ENCODE peak calls at places on chromosomes 7 and 10, in five cellular contexts. E is IMR-90, Q is neuronal stem cell, I is H1, O is mesenchymal stem cell. R is an unnamed sample. For H3K36me3, the result is how much of the 10 kb centered on the place peaks cover.

GRCh38 chr7:27143950-27144798 is 693 bp upstream of the HOXA5 start:
- DNase-seq in E (peak), Q (no peak), I (no peak), O (no peak), R (no peak)

GRCh38 chr7:15326044-15326644 is 235.7 kb downstream of the AGMO start:
- DNase-seq in E (peak), Q (no peak), I (no peak), O (peak), R (peak)

GRCh38 chr10:107847620-107848019 is 683.1 kb upstream of the SORCS1 start:
- DNase-seq in E (no peak), Q (no peak), I (no peak), O (no peak), R (no peak)

GRCh38 chr10:119252051-119252465 is 44.7 kb downstream of the GRK5 start:
- DNase-seq in E (peak), Q (no peak), I (no peak), O (peak), R (peak)

GRCh38 chr10:116215651-116216050 is 57.4 kb downstream of the GFRA1 start:
- DNase-seq in E (no peak), Q (no peak), I (no peak), O (no peak), R (no peak)

GRCh38 chr10:109893371-109893770 is 29.9 kb downstream of the XPNPEP1 start:
- DNase-seq in E (no peak), Q (no peak), I (no peak), O (no peak), R (no peak)

GRCh38 chr10:92957223-92958010 is 103.2 kb upstream of the CYP26C1 start:
- DNase-seq in E (no peak), Q (no peak), I (no peak), O (no peak), R (no peak)

GRCh38 chr10:75187961-75188426 is 22.6 kb upstream of the VDAC2 start:
- DNase-seq in E (peak), Q (no peak), I (peak), O (peak), R (peak)

GRCh38 chr10:80468002-80468401 is 13.9 kb downstream of the TSPAN14 start:
- DNase-seq in E (no peak), Q (no peak), I (no peak), O (no peak), R (no peak)

GRCh38 chr10:44419790-44420549 is 35.1 kb upstream of the CXCL12 start:
- DNase-seq in E (no peak), Q (no peak), I (no peak), O (no peak), R (no peak)

GRCh38 chr7:83429493-83429892 is 219.4 kb downstream of the SEMA3E start:
- DNase-seq in E (no peak), Q (no peak), I (no peak), O (no peak), R (no peak)

GRCh38 chr7:54394877-54395276 is 147.3 kb upstream of the VSTM2A start:
- DNase-seq in E (no peak), Q (no peak), I (no peak), O (no peak), R (peak)

GRCh38 chr10:19930936-19931859 is 115.0 kb downstream of the PLXDC2 start:
- DNase-seq in E (peak), Q (no peak), I (no peak), O (peak), R (no peak)

GRCh38 chr7:10632707-10633106 is 341.0 kb upstream of the PHF14 start:
- DNase-seq in E (no peak), Q (no peak), I (no peak), O (no peak), R (peak)

GRCh38 chr7:28407643-28408042 is 4.7 kb upstream of the CREB5 start:
- DNase-seq in E (peak), Q (no peak), I (no peak), O (peak), R (peak)

GRCh38 chr7:27249724-27250636 is 7.4 kb downstream of the EVX1 start:
- DNase-seq in E (no peak), Q (peak), I (no peak), O (no peak), R (no peak)

GRCh38 chr10:20287951-20288350 is 471.7 kb downstream of the PLXDC2 start:
- DNase-seq in E (no peak), Q (no peak), I (no peak), O (no peak), R (no peak)

GRCh38 chr7:124942405-124942804 is 12.8 kb upstream of the POT1 start:
- DNase-seq in E (no peak), Q (no peak), I (no peak), O (no peak), R (no peak)

GRCh38 chr7:112905950-112906349 is 115.8 kb upstream of the TMEM168 start:
- DNase-seq in E (no peak), Q (no peak), I (no peak), O (no peak), R (peak)

GRCh38 chr7:53094827-53095226 is 59.4 kb downstream of the POM121L12 start:
- DNase-seq in E (no peak), Q (no peak), I (no peak), O (peak), R (no peak)

GRCh38 chr10:110175406-110175805 is 32.0 kb upstream of the MXI1 start:
- DNase-seq in E (peak), Q (no peak), I (no peak), O (no peak), R (no peak)

GRCh38 chr10:118045842-118046490 is 775 bp downstream of the RAB11FIP2 start:
- DNase-seq in E (peak), Q (no peak), I (peak), O (peak), R (peak)

GRCh38 chr7:134781171-134781570 is 1.7 kb downstream of the CALD1 start:
- DNase-seq in E (no peak), Q (no peak), I (no peak), O (no peak), R (no peak)

GRCh38 chr10:93452143-93452542 is 30.0 kb downstream of the MYOF start:
- DNase-seq in E (no peak), Q (no peak), I (no peak), O (no peak), R (no peak)

GRCh38 chr10:37535459-37536246 is 321.8 kb downstream of the ZNF248 start:
- DNase-seq in E (no peak), Q (no peak), I (no peak), O (no peak), R (peak)

GRCh38 chr7:87411186-87411585 is 64.3 kb downstream of the ABCB4 start:
- DNase-seq in E (peak), Q (no peak), I (no peak), O (no peak), R (no peak)
- H3K36me3 ChIP-seq in E (under half), Q (under half), I (under half), O (under half), R (under half)

GRCh38 chr7:727104-727805 is at the start of gene PRKAR1B:
- DNase-seq in E (no peak), Q (no peak), I (peak), O (no peak), R (no peak)
- H2BK120ac ChIP-seq in E (peak), Q (no peak), I (peak), O (peak), R (no peak)

GRCh38 chr7:2814682-2815522 is 29.2 kb downstream of the GNA12 start:
- DNase-seq in E (no peak), Q (no peak), I (no peak), O (peak), R (peak)
- H3K14ac ChIP-seq in E (no peak), Q (peak), I (no peak), O (peak), R (peak)

DNA sequence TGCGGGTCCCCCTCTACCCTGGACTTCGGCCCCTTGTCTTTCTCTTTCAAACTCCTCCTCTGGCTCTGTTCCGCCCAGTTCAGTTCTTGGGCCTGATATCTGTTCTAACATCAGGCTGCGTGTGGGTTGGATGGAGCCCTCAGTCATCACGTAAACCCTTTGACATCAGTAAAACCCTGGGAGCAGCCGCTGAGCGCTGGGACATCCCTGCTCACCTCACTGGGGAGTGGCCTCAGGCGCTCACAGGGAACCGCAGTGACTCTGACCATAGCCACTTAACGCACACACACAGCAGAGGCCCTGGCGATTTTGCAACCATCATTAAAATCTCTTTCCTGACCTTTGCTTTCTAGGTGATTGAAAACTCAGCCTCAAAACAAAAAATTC is 113.3 kb downstream of the CYTH3 start:
- DNase-seq in E (peak), Q (no peak), I (no peak), O (no peak), R (peak)
- H3K36me3 ChIP-seq in E (half or more), Q (under half), I (under half), O (half or more), R (half or more)

GRCh38 chr7:130356760-130357611 is 12.4 kb downstream of the CPA5 start:
- DNase-seq in E (peak), Q (no peak), I (no peak), O (peak), R (peak)
- H2BK120ac ChIP-seq in E (peak), Q (peak), I (no peak), O (peak), R (peak)

GRCh38 chr10:22252801-22253577 is 35.2 kb upstream of the EBLN1 start:
- DNase-seq in E (no peak), Q (peak), I (peak), O (peak), R (peak)

GRCh38 chr10:22252286-22252800 is 34.5 kb upstream of the EBLN1 start:
- DNase-seq in E (no peak), Q (no peak), I (no peak), O (peak), R (no peak)

GRCh38 chr10:22250897-22251605 is 33.2 kb upstream of the EBLN1 start:
- DNase-seq in E (no peak), Q (no peak), I (no peak), O (peak), R (no peak)

GRCh38 chr10:22253578-22253882 is 35.7 kb upstream of the EBLN1 start:
- DNase-seq in E (no peak), Q (no peak), I (no peak), O (no peak), R (peak)

DNA sequence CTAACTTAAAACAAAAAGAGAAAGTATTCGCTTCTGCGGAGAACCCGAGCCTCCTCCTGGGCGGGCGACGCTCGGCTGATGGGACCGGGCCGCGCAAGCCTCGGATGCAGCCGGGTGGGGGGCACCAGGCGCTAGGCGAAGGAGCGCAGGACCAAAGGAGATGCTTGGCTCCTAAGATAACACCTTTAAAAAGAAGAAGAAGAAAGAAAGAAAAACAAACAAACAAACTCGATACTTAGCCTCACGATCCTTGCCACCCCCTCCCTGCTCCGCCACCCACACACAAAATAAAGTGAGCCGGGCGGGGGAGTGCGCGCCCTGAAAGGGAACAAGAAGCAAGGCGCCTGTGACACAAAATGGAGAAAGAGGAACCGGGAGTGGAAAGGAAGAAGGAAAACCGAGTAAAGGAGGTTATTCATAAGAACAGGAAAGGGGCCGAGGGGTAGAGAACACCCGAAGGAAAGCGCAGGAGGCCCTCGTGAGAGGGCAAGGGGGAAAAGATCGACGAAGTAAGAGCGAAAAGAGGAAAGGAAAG is 34.0 kb upstream of the EBLN1 start:
- DNase-seq in E (no peak), Q (peak), I (peak), O (peak), R (peak)
- H3K14ac ChIP-seq in E (peak), Q (no peak), I (no peak), O (no peak), R (no peak)

DNA sequence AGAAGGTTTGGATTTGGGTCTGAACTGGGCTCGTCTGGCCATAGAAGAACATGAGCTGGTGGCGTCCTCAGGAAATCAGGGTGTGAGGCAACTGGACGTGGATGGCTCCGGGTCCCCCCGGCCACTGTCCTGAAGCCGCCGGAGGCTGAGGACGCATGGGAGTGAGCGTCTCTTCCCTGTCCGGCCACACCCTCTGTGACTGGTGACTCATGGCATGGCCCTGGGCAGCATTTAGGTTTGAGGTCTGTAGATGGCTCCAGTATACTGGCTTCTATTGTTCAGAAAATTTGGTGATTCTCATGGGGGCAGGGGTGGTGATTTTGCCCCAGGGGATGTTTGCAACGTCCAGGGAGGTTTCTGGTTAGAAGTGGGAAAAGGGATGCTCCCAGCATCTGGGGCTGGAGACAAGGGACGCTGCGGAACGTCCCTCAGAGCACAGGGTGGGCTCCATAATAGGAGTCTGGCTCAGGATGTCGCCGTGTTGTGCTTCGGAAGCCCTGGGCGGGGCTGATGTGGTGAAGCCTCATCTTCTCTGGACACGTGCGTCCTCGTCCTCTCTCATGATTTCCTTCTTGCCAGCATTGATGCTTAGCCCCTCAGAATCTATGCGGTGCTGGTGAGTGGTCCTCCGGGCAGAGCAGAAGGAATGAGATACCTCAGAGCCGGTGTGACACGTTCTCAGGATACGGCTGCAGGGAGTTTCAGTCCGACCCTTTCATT is 49.9 kb downstream of the PITRM1 start:
- DNase-seq in E (no peak), Q (no peak), I (no peak), O (no peak), R (peak)
- H3K36me3 ChIP-seq in E (half or more), Q (under half), I (half or more), O (under half), R (half or more)

DNA sequence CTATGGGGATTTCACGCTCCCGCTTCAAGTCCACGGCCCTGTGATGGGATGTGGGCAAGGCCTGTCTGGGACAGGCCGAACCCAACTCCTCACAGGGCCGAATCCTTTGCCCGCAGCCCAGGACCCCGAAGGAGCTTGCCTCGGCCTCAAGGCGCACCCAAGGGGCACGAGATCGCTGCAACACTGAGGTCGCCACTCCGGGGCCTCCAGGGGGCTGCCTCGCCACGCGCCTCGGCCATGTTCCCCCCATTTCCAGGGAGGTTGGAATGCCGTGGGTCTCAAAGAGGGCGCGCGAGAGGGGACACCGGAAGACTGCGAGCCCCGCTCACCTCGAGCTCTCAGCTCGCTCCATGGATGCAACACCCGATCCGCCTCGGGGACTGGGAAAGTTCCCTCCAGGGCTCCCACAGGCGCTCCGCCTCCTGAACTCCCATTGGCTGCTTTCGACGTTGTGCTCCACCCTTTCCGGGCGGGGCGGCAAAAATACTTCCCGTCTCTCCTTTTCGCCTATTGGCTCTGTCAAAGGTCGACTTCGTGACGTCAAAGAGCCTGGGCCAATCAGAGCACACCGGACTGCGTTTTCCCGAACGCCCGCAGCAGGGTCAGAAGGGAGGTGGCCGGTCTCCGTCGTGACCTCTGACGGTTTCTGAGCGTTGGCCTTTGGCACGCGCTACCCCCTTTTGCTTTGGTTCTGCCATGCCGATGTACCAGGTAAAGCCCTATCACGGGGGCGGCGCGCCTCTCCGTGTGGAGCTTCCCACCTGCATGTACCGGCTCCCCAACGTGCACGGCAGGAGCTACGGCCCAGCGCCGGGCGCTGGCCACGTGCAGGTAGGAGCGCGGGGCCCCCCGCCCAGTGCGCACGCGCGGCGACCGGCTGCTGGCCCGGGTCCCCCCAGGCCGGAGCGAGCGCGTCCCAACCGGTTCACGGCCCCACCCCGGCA is at the start of the genes AIMP2 and PMS2:
- DNase-seq in E (peak), Q (peak), I (peak), O (peak), R (peak)
- H2BK120ac ChIP-seq in E (no peak), Q (no peak), I (no peak), O (peak), R (peak)

GRCh38 chr7:48038815-48039496 is 3.6 kb downstream of the C7orf57 start:
- DNase-seq in E (no peak), Q (no peak), I (no peak), O (no peak), R (no peak)

GRCh38 chr7:48033922-48034321 is 1.4 kb upstream of the C7orf57 start:
- DNase-seq in E (no peak), Q (no peak), I (no peak), O (no peak), R (no peak)

GRCh38 chr7:48031111-48031510 is 2.2 kb upstream of the SUN3 start:
- DNase-seq in E (no peak), Q (no peak), I (no peak), O (no peak), R (no peak)

GRCh38 chr7:48035967-48036478 is 680 bp downstream of the C7orf57 start:
- DNase-seq in E (peak), Q (peak), I (no peak), O (peak), R (peak)

DNA sequence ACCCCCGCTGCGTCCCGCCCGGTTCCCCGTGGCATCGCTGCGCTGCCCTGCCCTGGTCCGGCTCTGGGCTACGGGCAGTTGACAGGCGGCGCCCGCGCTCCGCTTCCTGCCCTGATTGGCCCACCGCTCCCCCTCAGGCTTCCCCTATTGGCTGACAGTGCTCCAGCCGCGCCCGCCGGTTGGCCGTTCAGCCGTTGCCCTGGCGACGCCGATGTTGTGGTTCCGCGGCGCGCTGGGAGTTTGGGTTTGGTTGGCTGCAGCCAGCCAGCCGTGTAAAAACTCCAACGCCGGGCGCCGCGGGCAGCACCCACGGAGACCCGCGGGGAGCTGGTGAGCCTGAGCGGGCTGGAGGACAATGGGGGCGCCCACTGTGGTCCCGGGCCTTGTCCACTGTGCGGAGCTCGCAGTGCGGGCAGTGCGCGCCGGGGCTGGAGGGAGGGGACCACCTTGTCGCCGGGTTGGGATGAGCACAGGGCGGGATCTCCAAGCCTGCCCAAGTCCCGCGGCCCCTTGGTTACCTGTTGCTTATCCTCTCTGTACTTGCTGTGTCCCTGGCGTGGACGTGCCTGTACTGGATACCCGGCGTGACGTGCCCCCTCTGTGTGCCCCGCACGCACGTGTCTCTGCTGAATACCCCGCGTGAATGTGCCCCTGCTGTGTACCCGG is at the start of gene C7orf57:
- DNase-seq in E (peak), Q (peak), I (peak), O (peak), R (peak)
- H3K14ac ChIP-seq in E (no peak), Q (peak), I (no peak), O (peak), R (no peak)

DNA sequence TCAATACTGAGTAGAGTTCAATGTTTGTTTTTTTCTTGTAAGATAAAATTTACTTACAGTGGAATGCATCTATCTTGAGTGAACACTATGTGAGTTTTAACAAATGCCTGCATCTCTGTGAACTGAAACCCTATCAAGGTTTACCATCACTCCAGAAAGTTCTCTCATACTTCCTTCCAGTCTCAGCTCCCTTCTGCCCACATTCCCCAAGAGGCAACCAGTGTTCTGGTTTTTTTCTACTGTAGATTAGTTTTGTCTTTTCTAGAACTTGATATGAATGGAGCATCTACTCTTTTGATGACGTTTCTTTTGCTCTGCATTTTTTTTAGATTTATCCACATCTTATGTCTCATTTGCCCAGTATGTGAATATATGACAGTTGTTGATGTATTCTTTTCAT is 17.1 kb downstream of the WIPI2 start:
- DNase-seq in E (no peak), Q (no peak), I (no peak), O (no peak), R (peak)
- H3K36me3 ChIP-seq in E (under half), Q (under half), I (under half), O (half or more), R (under half)